ENCODE peak calls at places on chromosomes 11 and 22, in four cellular contexts. One of them, this sample, is unnamed.

GRCh38 chr11:113904379-113905101 is at the start of gene HTR3B:
- DNase-seq in A549: no peak
- DNase-seq in body of pancreas: no peak
- DNase-seq in uterus: no peak
- DNase-seq in this sample: no peak

GRCh38 chr11:35873721-35874120 is 70.1 kb upstream of the LDLRAD3 start:
- DNase-seq in A549: no peak
- DNase-seq in body of pancreas: peak; percentile 84
- DNase-seq in uterus: no peak
- DNase-seq in this sample: no peak

GRCh38 chr22:37804886-37805857 is 2.6 kb upstream of the GCAT start:
- DNase-seq in A549: peak; percentile 66
- DNase-seq in uterus: peak; percentile 89
- DNase-seq in body of pancreas: peak; percentile 91
- DNase-seq in this sample: peak; percentile 90

GRCh38 chr22:36659762-36660509 is 43.6 kb downstream of the CACNG2 start:
- DNase-seq in uterus: peak; percentile 77
- DNase-seq in body of pancreas: peak; percentile 90
- DNase-seq in A549: peak; percentile 80
- DNase-seq in this sample: peak; percentile 91

GRCh38 chr11:71251761-71252433 is 480 bp downstream of the SHANK2 start:
- DNase-seq in A549: peak; percentile 80
- DNase-seq in body of pancreas: peak; percentile 53
- DNase-seq in uterus: no peak
- DNase-seq in this sample: peak; percentile 52

GRCh38 chr11:1925373-1926155 is 6.1 kb downstream of the TNNT3 start:
- DNase-seq in body of pancreas: no peak
- DNase-seq in uterus: no peak
- DNase-seq in A549: no peak
- DNase-seq in this sample: no peak

GRCh38 chr11:73085189-73085875 is 56.8 kb downstream of the FCHSD2 start:
- DNase-seq in body of pancreas: peak; percentile 18
- DNase-seq in uterus: no peak
- DNase-seq in A549: no peak
- DNase-seq in this sample: no peak

GRCh38 chr11:67118059-67118766 is 850 bp upstream of the KDM2A start:
- DNase-seq in body of pancreas: peak; percentile 39
- DNase-seq in A549: peak; percentile 38
- DNase-seq in uterus: peak; percentile 51
- DNase-seq in this sample: peak; percentile 48

GRCh38 chr22:45534339-45535192 is 31.9 kb downstream of the FBLN1 start:
- DNase-seq in uterus: peak; percentile 61
- DNase-seq in body of pancreas: no peak
- DNase-seq in A549: no peak
- DNase-seq in this sample: no peak

GRCh38 chr11:9219115-9219514 is 46.0 kb downstream of the DENND5A start:
- DNase-seq in A549: no peak
- DNase-seq in uterus: no peak
- DNase-seq in body of pancreas: no peak
- DNase-seq in this sample: no peak

GRCh38 chr22:45444168-45444567 is 30.7 kb downstream of the RIBC2 start:
- DNase-seq in A549: no peak
- DNase-seq in uterus: no peak
- DNase-seq in body of pancreas: no peak
- DNase-seq in this sample: no peak

GRCh38 chr11:135033545-135033944 is 621.5 kb upstream of the B3GAT1 start:
- DNase-seq in body of pancreas: no peak
- DNase-seq in uterus: no peak
- DNase-seq in A549: no peak
- DNase-seq in this sample: no peak

GRCh38 chr11:65417702-65418430 is 4.7 kb upstream of the NEAT1 start:
- DNase-seq in body of pancreas: peak; percentile 57
- DNase-seq in A549: no peak
- DNase-seq in uterus: peak; percentile 71
- DNase-seq in this sample: peak; percentile 58

GRCh38 chr11:2446590-2447252 is 1.9 kb downstream of the KCNQ1 start:
- DNase-seq in body of pancreas: no peak
- DNase-seq in A549: no peak
- DNase-seq in uterus: no peak
- DNase-seq in this sample: no peak

GRCh38 chr11:111077938-111078337 is 167.6 kb upstream of the POU2AF2 start:
- DNase-seq in body of pancreas: no peak
- DNase-seq in A549: no peak
- DNase-seq in uterus: no peak
- DNase-seq in this sample: no peak

GRCh38 chr22:20531154-20531403 is 23.7 kb downstream of the MED15 start:
- DNase-seq in uterus: no peak
- DNase-seq in A549: no peak
- DNase-seq in body of pancreas: no peak
- DNase-seq in this sample: no peak

GRCh38 chr11:58318532-58318931 is 40.3 kb downstream of the OR5B17 start:
- DNase-seq in uterus: no peak
- DNase-seq in body of pancreas: no peak
- DNase-seq in A549: no peak
- DNase-seq in this sample: no peak

GRCh38 chr22:50314455-50315288 is 7.2 kb upstream of the PLXNB2 start:
- DNase-seq in A549: no peak
- DNase-seq in uterus: no peak
- DNase-seq in body of pancreas: no peak
- DNase-seq in this sample: no peak

GRCh38 chr11:74417860-74418508 is 19.8 kb upstream of the PGM2L1 start:
- DNase-seq in uterus: no peak
- DNase-seq in A549: no peak
- DNase-seq in body of pancreas: no peak
- DNase-seq in this sample: no peak

GRCh38 chr11:10638285-10638684 is 55.3 kb downstream of the IRAG1 start:
- DNase-seq in body of pancreas: no peak
- DNase-seq in A549: no peak
- DNase-seq in uterus: peak; percentile 70
- DNase-seq in this sample: no peak

GRCh38 chr11:119478711-119479285 is 55.8 kb upstream of the THY1 start:
- DNase-seq in A549: no peak
- DNase-seq in body of pancreas: no peak
- DNase-seq in uterus: no peak
- DNase-seq in this sample: peak; percentile 7

GRCh38 chr11:43269229-43269928 is 42.4 kb upstream of the API5 start:
- DNase-seq in uterus: no peak
- DNase-seq in body of pancreas: no peak
- DNase-seq in A549: no peak
- DNase-seq in this sample: no peak

GRCh38 chr22:19518568-19519030 is 5.6 kb downstream of the CLDN5 start:
- DNase-seq in body of pancreas: no peak
- DNase-seq in A549: no peak
- DNase-seq in uterus: no peak
- DNase-seq in this sample: no peak

GRCh38 chr11:706439-706956 is 467 bp downstream of the EPS8L2 start:
- DNase-seq in body of pancreas: peak; percentile 54
- DNase-seq in uterus: no peak
- DNase-seq in A549: peak; percentile 41
- DNase-seq in this sample: no peak

GRCh38 chr11:705646-706438 is at the start of gene EPS8L2:
- DNase-seq in A549: no peak
- DNase-seq in uterus: no peak
- DNase-seq in body of pancreas: peak; percentile 68
- DNase-seq in this sample: peak; percentile 76

GRCh38 chr11:704189-704798 is 1.7 kb upstream of the EPS8L2 start:
- DNase-seq in body of pancreas: no peak
- DNase-seq in uterus: no peak
- DNase-seq in A549: no peak
- DNase-seq in this sample: no peak

GRCh38 chr11:703515-703914 is 2.5 kb upstream of the EPS8L2 start:
- DNase-seq in body of pancreas: no peak
- DNase-seq in A549: no peak
- DNase-seq in uterus: no peak
- DNase-seq in this sample: no peak

DNA sequence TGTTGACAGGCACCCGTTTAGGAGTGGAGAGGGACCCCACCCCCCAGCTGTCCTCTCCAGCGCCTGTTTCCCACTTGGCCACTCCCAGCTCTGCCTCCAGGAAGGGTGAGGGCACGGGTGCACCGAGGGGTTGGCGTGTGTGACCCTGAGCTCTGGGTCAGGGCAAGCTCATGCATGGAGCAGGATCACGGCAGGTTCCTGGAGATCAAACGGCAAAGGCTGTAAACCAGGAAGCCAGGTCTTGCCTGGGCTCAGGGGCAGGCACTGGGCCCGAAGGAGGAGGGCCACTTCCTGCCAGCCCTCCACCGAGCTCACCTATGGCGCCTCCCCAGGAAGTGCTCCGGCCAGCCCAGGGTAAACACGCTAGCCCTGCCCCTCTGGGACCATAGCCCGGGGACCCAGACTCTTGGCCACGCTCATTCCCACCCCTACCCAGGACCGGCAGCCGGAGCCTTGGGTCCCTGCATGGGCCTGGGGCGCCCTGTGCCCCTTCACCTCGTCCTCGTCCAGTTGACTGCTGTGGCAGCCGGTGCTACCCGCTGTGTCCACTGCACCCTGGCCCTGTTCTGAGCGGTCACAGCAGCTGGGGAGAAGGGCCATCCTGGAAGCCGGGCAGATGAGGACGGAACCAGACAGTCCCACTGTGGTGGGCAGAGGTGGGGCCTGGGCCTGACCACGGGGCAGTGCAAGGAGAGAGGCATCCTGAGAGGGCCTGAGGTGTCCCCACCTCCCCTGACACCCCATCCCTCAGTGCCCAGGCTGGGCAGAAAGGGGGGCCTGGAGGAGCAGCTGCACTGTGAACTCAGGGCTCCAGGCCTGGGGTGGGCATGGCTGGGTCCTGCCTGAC is 1.0 kb upstream of the EPS8L2 start:
- DNase-seq in A549: peak; percentile 54
- DNase-seq in uterus: no peak
- DNase-seq in body of pancreas: peak; percentile 94
- DNase-seq in this sample: peak; percentile 65
- TF ChIP-seq POLR2A in A549: peak; percentile 9
- TF ChIP-seq POLR2A in uterus: peak; percentile 41
- TF ChIP-seq POLR2A in body of pancreas: peak; percentile 80
- TF ChIP-seq POLR2A in this sample: no peak

DNA sequence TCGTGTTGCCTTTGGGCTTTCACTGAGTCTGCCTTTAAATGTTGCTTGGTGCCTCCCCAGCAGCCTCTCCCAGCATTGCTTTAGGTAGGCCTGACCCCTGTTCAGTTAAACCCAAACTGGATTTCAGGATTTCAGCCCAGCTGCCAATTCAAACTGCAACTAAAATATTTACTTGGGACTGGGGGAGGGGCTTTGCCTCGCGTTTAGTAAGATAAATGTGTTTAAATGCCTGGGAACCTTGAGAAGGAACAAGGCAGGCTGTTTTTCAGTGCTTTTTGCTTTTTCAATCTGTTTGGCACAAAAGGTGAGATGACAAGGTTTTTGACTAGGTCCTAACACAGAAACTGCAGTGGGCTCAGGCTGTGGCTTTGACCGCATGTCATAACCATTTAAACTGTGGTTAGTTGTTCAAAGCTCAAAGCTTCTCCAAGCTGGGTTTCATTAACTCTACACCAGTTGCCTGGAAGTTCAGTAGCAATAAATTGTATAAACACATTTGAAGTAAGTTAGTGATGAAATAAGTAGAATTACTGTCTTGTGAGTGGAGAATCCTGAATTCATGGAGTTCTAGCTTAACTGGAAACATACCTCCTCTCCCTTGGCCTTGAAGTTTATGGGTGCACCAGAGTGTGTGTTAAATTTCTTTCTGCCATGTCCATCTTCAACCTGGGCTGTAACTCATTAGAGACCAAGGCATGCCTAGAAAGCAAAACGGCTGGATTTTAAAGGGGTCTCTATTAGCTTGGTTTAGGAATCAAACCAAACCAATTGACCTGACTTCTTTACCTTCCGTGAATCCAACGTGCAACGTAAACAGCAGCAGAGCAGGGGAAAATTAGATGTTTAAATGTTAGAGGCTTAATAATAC is 3.6 kb downstream of the PKNOX2 start:
- DNase-seq in A549: no peak
- DNase-seq in body of pancreas: peak; percentile 84
- DNase-seq in uterus: no peak
- DNase-seq in this sample: no peak
- H3K4me3 ChIP-seq in A549: no peak overlapping the region
- H3K4me3 ChIP-seq in body of pancreas: no peak overlapping the region
- H3K4me3 ChIP-seq in uterus: no peak overlapping the region
- H3K4me3 ChIP-seq in this sample: no peak overlapping the region

DNA sequence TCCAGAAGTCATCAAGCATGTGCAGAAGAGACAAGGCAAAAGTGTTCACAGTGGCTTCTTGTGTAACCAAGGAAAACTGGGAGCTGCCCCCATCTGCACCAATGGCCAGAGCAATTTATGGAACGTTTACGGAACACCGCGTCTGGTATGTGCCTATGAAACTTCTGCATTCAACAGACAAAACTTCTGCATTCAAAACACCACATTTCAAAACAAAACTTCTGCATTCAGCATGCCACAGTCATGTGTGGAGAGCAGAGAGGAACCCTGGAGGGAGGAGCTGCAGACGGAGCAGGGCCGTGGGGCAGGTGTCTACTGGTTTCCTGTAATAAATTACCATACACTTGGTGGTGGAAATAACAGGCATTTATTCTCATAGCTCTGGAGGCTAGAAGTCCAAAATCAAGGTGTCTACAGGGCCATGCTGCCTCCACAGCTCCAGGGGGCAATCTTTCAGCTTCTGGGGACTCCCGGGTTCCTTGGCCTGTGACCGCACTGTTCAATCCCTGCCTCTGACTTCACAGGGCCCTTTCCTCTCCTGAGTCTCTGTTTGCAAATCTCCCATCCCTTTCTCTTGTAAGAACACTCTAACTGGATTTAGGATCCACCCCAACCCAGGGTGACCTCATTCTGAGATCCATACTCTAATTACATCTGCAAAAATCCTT is 32.2 kb downstream of the RPL3 start:
- DNase-seq in uterus: no peak
- DNase-seq in body of pancreas: peak; percentile 69
- DNase-seq in A549: no peak
- DNase-seq in this sample: no peak
- TF ChIP-seq CTCF in uterus: no peak
- TF ChIP-seq CTCF in body of pancreas: no peak
- TF ChIP-seq CTCF in A549: no peak
- TF ChIP-seq CTCF in this sample: no peak

DNA sequence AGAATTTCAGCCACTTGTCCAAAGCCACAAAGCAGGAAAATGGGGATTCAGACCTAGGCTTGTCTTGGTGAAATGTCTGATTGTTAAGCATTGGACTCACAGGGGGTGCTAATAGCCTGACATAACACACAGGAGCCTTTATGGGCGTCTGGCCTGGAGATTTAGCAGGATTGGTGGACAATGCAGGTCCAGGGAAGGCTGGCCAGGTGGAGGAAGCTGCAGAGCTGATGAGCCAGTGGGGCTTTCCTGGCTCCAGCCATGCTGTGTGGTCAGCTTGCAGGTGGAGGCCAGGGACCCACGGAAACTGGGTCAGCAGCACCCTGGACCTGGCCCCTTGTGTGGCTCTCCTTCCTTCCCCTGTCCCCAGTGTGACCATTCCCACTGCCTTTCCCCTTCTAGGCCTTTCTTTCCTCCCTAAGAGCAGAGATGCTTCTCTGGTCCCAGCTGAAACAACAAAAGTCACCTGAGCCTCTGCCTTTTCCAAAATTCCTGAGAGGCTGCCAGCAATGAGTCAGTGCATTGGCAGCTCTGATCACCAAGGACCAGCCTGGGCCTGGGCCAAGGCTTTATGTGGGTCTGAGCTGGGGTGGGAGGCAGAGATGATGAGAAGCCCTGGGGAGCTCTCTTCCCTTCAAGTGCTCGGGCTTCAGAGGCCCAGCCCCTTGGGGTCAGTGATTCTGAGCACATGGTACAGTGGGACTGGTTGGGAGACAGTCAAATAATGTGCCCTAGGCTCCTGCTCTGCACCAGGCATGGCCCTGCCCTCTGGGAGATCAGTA is 85.2 kb downstream of the CCDC81 start:
- DNase-seq in body of pancreas: peak; percentile 74
- DNase-seq in A549: peak; percentile 71
- DNase-seq in uterus: peak; percentile 62
- DNase-seq in this sample: peak; percentile 73
- TF ChIP-seq POLR2A in body of pancreas: no peak
- TF ChIP-seq POLR2A in A549: no peak
- TF ChIP-seq POLR2A in uterus: no peak
- TF ChIP-seq POLR2A in this sample: no peak

This sample was measured in breast epithelium.